ENCODE peak calls at places on chromosomes 16 and 17, in seven cellular contexts. P, A, N, O, W, E and S are unnamed samples.

GRCh38 chr17:49879505-49879904 is 31.6 kb upstream of the TAC4 start:
- DNase-seq in A (no peak), N (no peak), O (no peak), E (no peak), W (no peak), P (no peak), S (no peak)

GRCh38 chr17:57861737-57862409 is 12.0 kb upstream of the MRPS23 start:
- DNase-seq in P (no peak), E (no peak), W (peak), N (no peak), A (no peak), O (peak), S (no peak)

GRCh38 chr16:48231675-48232214 is 12.4 kb upstream of the LONP2 start:
- DNase-seq in P (no peak), A (no peak), N (no peak), W (no peak), E (no peak), O (no peak), S (peak)

GRCh38 chr16:12572316-12572985 is 231.2 kb downstream of the CPPED1 start:
- DNase-seq in A (no peak), E (no peak), W (no peak), O (no peak), N (no peak), P (no peak), S (no peak)

GRCh38 chr17:60565233-60565632 is 34.8 kb upstream of the PPM1D start:
- DNase-seq in O (no peak), A (no peak), W (no peak), E (no peak), N (no peak), P (no peak), S (no peak)

GRCh38 chr17:36496018-36496789 is 9.7 kb downstream of the ZNHIT3 start:
- DNase-seq in N (no peak), W (no peak), P (no peak), E (no peak), A (no peak), O (no peak), S (no peak)

GRCh38 chr17:81511800-81512559 is 619 bp downstream of the ACTG1 start:
- DNase-seq in E (no peak), P (no peak), A (no peak), W (no peak), N (no peak), O (peak), S (no peak)

GRCh38 chr17:48587276-48588073 is 2.6 kb downstream of the HOXB3 start:
- DNase-seq in A (no peak), N (no peak), P (no peak), E (no peak), W (no peak), O (no peak), S (no peak)